ENCODE peak calls at places on chromosomes 5 and 9, in five cellular contexts. I is H7, N is foreskin keratinocyte, V is SW480, X is T-cell. W is an unnamed sample.

GRCh38 chr5:126119894-126120442 is 303.2 kb upstream of the GRAMD2B start:
- DNase-seq in N (no peak), I (no peak), V (peak), X (no peak), W (no peak)

GRCh38 chr9:130366888-130367550 is 77.7 kb upstream of the ASS1 start:
- DNase-seq in X (no peak), V (no peak), N (no peak), I (no peak), W (no peak)

GRCh38 chr5:10689391-10690081 is 71.5 kb downstream of the DAP start:
- DNase-seq in V (peak), N (no peak), I (peak), X (no peak), W (no peak)

GRCh38 chr5:42495908-42496307 is 72.7 kb downstream of the GHR start:
- DNase-seq in I (no peak), N (peak), V (no peak), X (no peak), W (peak)

GRCh38 chr9:125974705-125975104 is 227.5 kb downstream of the PBX3 start:
- DNase-seq in V (no peak), I (no peak), N (no peak), X (no peak), W (no peak)

GRCh38 chr9:119322137-119322695 is 47.0 kb downstream of the BRINP1 start:
- DNase-seq in N (no peak), I (no peak), V (no peak), X (no peak), W (no peak)

GRCh38 chr5:35029333-35029732 is 18.4 kb downstream of the AGXT2 start:
- DNase-seq in V (no peak), I (no peak), X (no peak), N (peak), W (peak)

GRCh38 chr5:119274024-119274766 is 81.6 kb upstream of the TNFAIP8 start:
- DNase-seq in I (no peak), V (peak), N (peak), X (no peak), W (peak)

GRCh38 chr5:1255081-1255561 is 29.9 kb downstream of the SLC6A18 start:
- DNase-seq in X (peak), N (no peak), V (no peak), I (no peak), W (no peak)

GRCh38 chr5:9733456-9733855 is 103.3 kb upstream of the TAS2R1 start:
- DNase-seq in X (no peak), N (no peak), I (no peak), V (no peak), W (no peak)

GRCh38 chr9:75027187-75028107 is 646 bp downstream of the CARNMT1 start:
- DNase-seq in N (peak), I (peak), V (peak), X (peak), W (peak)

GRCh38 chr5:151569132-151570046 is 21.7 kb downstream of the FAT2 start:
- DNase-seq in N (peak), V (no peak), I (no peak), X (no peak), W (no peak)

GRCh38 chr5:35743644-35744043 is 113.0 kb upstream of the IL7R start:
- DNase-seq in I (no peak), N (no peak), V (no peak), X (no peak), W (no peak)

GRCh38 chr5:112800901-112801300 is 60.2 kb upstream of the SRP19 start:
- DNase-seq in V (no peak), X (no peak), I (no peak), N (no peak), W (no peak)

GRCh38 chr5:35924950-35925722 is 13.3 kb downstream of the CAPSL start:
- DNase-seq in X (peak), V (no peak), N (peak), I (peak), W (peak)

GRCh38 chr5:56088967-56089829 is 94.4 kb upstream of the IL6ST start:
- DNase-seq in I (no peak), V (peak), N (peak), X (no peak), W (peak)

GRCh38 chr5:114148253-114148652 is 213.6 kb upstream of the KCNN2 start:
- DNase-seq in I (no peak), V (peak), X (no peak), N (no peak), W (no peak)

GRCh38 chr9:4832786-4833579 is 40.2 kb downstream of the RCL1 start:
- DNase-seq in V (peak), I (no peak), X (no peak), N (peak), W (peak)

GRCh38 chr9:1647776-1648175 is 367.4 kb upstream of the SMARCA2 start:
- DNase-seq in N (peak), X (no peak), I (no peak), V (peak), W (peak)

GRCh38 chr9:86754581-86754980 is 192.7 kb downstream of the GAS1 start:
- DNase-seq in N (peak), V (no peak), X (no peak), I (no peak), W (no peak)

GRCh38 chr9:134338394-134339182 is 12.3 kb downstream of the RXRA start:
- DNase-seq in X (no peak), N (no peak), I (no peak), V (peak), W (no peak)

GRCh38 chr5:56383761-56384160 is 150.6 kb upstream of the ANKRD55 start:
- DNase-seq in N (no peak), V (no peak), X (no peak), I (no peak), W (no peak)

GRCh38 chr5:69313428-69313827 is 19.2 kb downstream of the CCDC125 start:
- DNase-seq in V (no peak), I (no peak), X (no peak), N (no peak), W (no peak)

GRCh38 chr5:13250450-13251291 is 693.8 kb downstream of the DNAH5 start:
- DNase-seq in X (no peak), N (no peak), I (peak), V (peak), W (peak)

GRCh38 chr5:80569961-80570786 is at the start of gene ANKRD34B:
- DNase-seq in N (peak), V (peak), I (peak), X (no peak), W (peak)

GRCh38 chr9:438066-438465 is 223.4 kb downstream of the DOCK8 start:
- DNase-seq in N (no peak), I (no peak), V (no peak), X (no peak), W (no peak)